ENCODE peak calls at places on chromosomes 12 and 14, in six cellular contexts. Z, Q, V, I, B and W are unnamed samples.

GRCh38 chr14:81589381-81590065 is 55.9 kb upstream of the SEL1L start:
- DNase-seq in B (no peak), Z (no peak), Q (no peak), V (no peak), I (no peak), W (no peak)

GRCh38 chr12:123485756-123486155 is 27.8 kb downstream of the SNRNP35 start:
- DNase-seq in I (no peak), B (no peak), Q (no peak), V (no peak), Z (no peak), W (no peak)

GRCh38 chr12:89411846-89412245 is 59.5 kb upstream of the DUSP6 start:
- DNase-seq in I (no peak), B (no peak), V (no peak), Z (no peak), Q (no peak), W (no peak)

GRCh38 chr12:121858662-121859572 is at the start of gene HPD:
- DNase-seq in Q (no peak), Z (peak; percentile 92), B (peak; percentile 84), I (no peak), V (peak; percentile 16), W (peak; percentile 90)

GRCh38 chr12:106498056-106498455 is 84.7 kb upstream of the RFX4 start:
- DNase-seq in Z (no peak), V (no peak), B (peak; percentile 27), I (no peak), Q (no peak), W (no peak)

GRCh38 chr12:49014547-49014946 is 4.0 kb downstream of the PRKAG1 start:
- DNase-seq in Z (no peak), Q (peak; percentile 12), B (peak; percentile 45), I (no peak), V (no peak), W (peak; percentile 56)

GRCh38 chr14:97634786-97635185 is 837.6 kb downstream of the VRK1 start:
- DNase-seq in B (no peak), Q (no peak), I (no peak), Z (no peak), V (no peak), W (no peak)

GRCh38 chr14:71933026-71933587 is 878 bp downstream of the RGS6 start:
- DNase-seq in I (no peak), B (peak; percentile 10), V (no peak), Z (no peak), Q (peak; percentile 42), W (no peak)

GRCh38 chr14:59455411-59455810 is 9.8 kb downstream of the GPR135 start:
- DNase-seq in Z (no peak), V (no peak), B (peak; percentile 76), Q (no peak), I (no peak), W (peak; percentile 98)

GRCh38 chr12:90627180-90627896 is 327.6 kb downstream of the CCER1 start:
- DNase-seq in I (no peak), Z (no peak), Q (no peak), V (no peak), B (peak; percentile 62), W (peak; percentile 80)

GRCh38 chr12:95762123-95762785 is 28.3 kb downstream of the NTN4 start:
- DNase-seq in Z (no peak), Q (no peak), I (no peak), B (no peak), V (no peak), W (no peak)

GRCh38 chr14:78245238-78245637 is 75.1 kb downstream of the NRXN3 start:
- DNase-seq in I (no peak), Z (no peak), B (no peak), Q (no peak), V (no peak), W (no peak)

GRCh38 chr12:90360300-90360699 is 594.7 kb downstream of the CCER1 start:
- DNase-seq in V (no peak), B (no peak), I (no peak), Q (no peak), Z (no peak), W (no peak)

GRCh38 chr14:34098045-34098984 is 147.4 kb upstream of the EGLN3 start:
- DNase-seq in Q (peak; percentile 19), V (peak; percentile 21), B (peak; percentile 57), I (no peak), Z (peak; percentile 18), W (peak; percentile 69)

GRCh38 chr12:106205208-106206069 is 42.4 kb downstream of the CKAP4 start:
- DNase-seq in B (no peak), Q (no peak), V (no peak), Z (no peak), I (no peak), W (no peak)

GRCh38 chr12:93148412-93148811 is 219.3 kb upstream of the EEA1 start:
- DNase-seq in I (no peak), B (no peak), Z (no peak), Q (no peak), V (no peak), W (no peak)

GRCh38 chr12:89514751-89515150 is 9.8 kb downstream of the GALNT4 start:
- DNase-seq in I (no peak), Z (no peak), V (no peak), B (no peak), Q (no peak), W (no peak)

GRCh38 chr14:92499216-92499615 is 14.4 kb upstream of the RIN3 start:
- DNase-seq in B (no peak), Q (no peak), I (no peak), V (no peak), Z (no peak), W (no peak)

GRCh38 chr12:76029982-76030377 is 1.6 kb downstream of the PHLDA1 start:
- DNase-seq in B (peak; percentile 70), I (no peak), Q (peak; percentile 20), Z (no peak), V (no peak), W (peak; percentile 51)

GRCh38 chr14:33736979-33737378 is 213.9 kb downstream of the EGLN3 start:
- DNase-seq in Z (no peak), B (no peak), V (no peak), I (no peak), Q (no peak), W (peak; percentile 6)

GRCh38 chr12:116416161-116416560 is 138.7 kb upstream of the MED13L start:
- DNase-seq in B (no peak), I (no peak), Z (no peak), V (no peak), Q (no peak), W (no peak)

GRCh38 chr14:32202468-32202865 is 602 bp downstream of the RNU6-8 start:
- DNase-seq in I (no peak), B (peak; percentile 54), V (no peak), Q (peak; percentile 39), Z (peak; percentile 10), W (peak; percentile 30)

GRCh38 chr14:94355191-94355794 is 32.2 kb upstream of the SERPINA6 start:
- DNase-seq in I (no peak), Q (peak; percentile 10), Z (peak; percentile 19), B (peak; percentile 60), V (peak; percentile 63), W (peak; percentile 80)
- TF ChIP-seq CTCF in I (peak; percentile 57), Q (peak; percentile 75), Z (no peak), B (peak; percentile 43), V (peak; percentile 74), W (peak; percentile 65)

GRCh38 chr12:6872073-6873048 is 742 bp downstream of the SPSB2 start:
- DNase-seq in Q (peak; percentile 91), Z (peak; percentile 81), V (peak; percentile 76), I (no peak), B (peak; percentile 68), W (peak; percentile 62)

GRCh38 chr12:6873094-6874006 is at the start of gene SPSB2:
- DNase-seq in I (peak; percentile 88), B (peak; percentile 94), V (peak; percentile 94), Q (peak; percentile 100), Z (peak; percentile 99), W (peak; percentile 92)

GRCh38 chr12:6868211-6869048 is 1.1 kb downstream of the TPI1 start:
- DNase-seq in B (peak; percentile 50), Z (no peak), Q (no peak), V (no peak), I (no peak), W (peak; percentile 31)

GRCh38 chr12:6869049-6870021 is 2.0 kb downstream of the TPI1 start:
- DNase-seq in V (peak; percentile 69), Q (peak; percentile 90), B (peak; percentile 81), Z (peak; percentile 70), I (no peak), W (peak; percentile 76)

DNA sequence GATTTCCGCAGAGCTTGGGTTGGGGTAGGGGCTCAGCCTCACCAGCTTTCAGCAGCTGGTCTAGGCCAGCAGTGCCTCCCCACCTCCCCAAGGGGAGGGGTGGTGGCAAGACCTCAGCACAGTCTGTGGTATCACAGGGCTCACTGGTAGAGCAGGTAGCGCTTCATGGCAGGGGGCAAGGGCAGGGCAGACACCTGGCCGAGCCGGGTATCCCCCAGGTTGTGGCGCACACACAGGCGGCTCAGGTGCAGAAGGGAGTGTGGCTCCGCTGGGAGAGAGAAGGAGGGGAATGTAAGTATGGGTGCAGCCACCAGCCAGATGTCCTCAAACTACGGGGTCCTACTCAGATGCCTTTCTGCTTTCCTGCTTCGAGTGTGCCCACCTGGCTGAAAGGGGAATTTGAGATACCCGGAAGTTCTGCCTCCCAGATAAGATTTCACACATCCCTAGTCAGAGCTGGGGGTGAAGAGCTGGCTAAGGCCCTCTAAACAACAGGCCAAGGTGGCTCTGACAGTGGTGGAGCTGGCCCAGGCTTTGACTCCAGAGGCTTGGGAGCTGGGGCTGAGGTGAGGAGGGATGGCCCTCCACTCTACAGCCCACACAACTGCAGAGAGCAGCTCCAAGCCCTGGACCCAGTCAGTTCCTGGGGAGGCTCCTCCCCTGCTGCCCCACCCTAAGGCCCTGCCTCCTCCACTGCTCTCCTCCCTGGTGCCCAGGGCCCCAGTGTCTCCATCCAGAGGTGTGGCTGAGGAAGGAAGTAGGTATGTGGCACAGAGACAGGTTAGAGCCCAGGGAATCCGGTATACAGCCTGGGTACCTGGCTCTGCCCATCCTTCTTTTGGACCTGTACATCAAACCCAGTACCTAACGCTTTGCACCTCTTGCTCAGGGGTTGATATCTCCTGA is 1.8 kb downstream of the SPSB2 start:
- DNase-seq in V (no peak), I (no peak), Q (no peak), Z (no peak), B (peak; percentile 42), W (no peak)
- H3K4me3 ChIP-seq in V (no peak overlapping the region), I (peak overlapping the region; percentile 72), Q (no peak overlapping the region), Z (no peak overlapping the region), B (peak overlapping the region; percentile 78), W (peak overlapping the region; percentile 82)

DNA sequence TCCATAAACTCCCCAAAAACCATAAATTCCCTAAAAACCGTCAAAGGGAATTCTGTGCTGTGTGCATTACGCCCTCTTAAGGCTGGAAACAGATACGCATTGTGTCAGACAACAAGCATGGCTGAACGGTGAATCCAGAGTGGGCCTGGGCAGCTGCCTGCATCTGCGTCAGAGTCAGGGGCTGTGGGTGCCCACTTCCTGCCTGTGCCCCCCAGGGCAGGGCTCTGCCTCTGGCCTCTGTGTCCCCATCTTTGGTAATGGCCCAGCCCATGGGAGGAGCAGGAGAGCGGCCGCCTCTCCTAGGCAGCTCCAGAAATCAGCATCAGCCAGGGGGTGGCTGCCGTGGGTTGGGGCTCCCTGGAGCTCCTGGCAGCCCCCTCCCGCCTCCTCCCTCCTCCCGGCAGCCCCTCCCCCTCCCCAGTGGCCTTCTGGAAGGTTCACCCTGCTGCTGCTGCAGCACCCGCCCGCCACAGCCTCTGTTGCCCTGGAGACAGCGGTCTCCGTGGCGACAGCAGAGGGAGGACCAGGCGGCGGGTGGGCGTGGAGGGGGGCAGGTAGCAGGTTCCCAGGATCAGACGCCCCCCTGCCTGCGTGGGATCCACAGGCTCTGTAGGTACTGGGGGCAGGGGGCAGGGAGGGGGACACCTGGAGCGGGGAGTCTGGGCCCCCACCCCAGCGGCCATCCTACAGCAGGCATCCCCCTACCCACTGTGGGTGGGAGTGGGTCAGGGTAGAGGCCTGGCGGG is 5.9 kb downstream of the MMP17 start:
- DNase-seq in B (peak; percentile 51), Z (no peak), Q (no peak), V (no peak), I (no peak), W (peak; percentile 62)
- TF ChIP-seq CTCF in B (peak; percentile 53), Z (no peak), Q (peak; percentile 51), V (peak; percentile 19), I (peak; percentile 24), W (peak; percentile 68)

GRCh38 chr12:104955703-104956102 is 2.4 kb downstream of the SLC41A2 start:
- DNase-seq in I (no peak), B (no peak), V (no peak), Z (no peak), Q (no peak), W (no peak)
- H3K4me3 ChIP-seq in I (no peak overlapping the region), B (no peak overlapping the region), V (no peak overlapping the region), Z (no peak overlapping the region), Q (no peak overlapping the region), W (no peak overlapping the region)